ENCODE peak calls at places on chromosome 5, in five cellular contexts. One of them, this sample, is unnamed. For H3K9me3, the result is how much of the 10 kb centered on the place peaks cover.

GRCh38 chr5:76788362-76788761 is 30.5 kb upstream of the F2RL1 start:
- DNase-seq in fibroblast of lung: no peak
- DNase-seq in GM23248: no peak
- DNase-seq in keratinocyte: no peak
- DNase-seq in HCT116: no peak
- DNase-seq in this sample: no peak

GRCh38 chr5:67416133-67416937 is 219.7 kb upstream of the CD180 start:
- DNase-seq in fibroblast of lung: no peak
- DNase-seq in GM23248: no peak
- DNase-seq in keratinocyte: no peak
- DNase-seq in HCT116: no peak
- DNase-seq in this sample: no peak

GRCh38 chr5:151086905-151087360 is 6.1 kb upstream of the TNIP1 start:
- DNase-seq in GM23248: no peak
- DNase-seq in keratinocyte: no peak
- DNase-seq in fibroblast of lung: no peak
- DNase-seq in HCT116: no peak
- DNase-seq in this sample: no peak

GRCh38 chr5:89728750-89729149 is 680.8 kb downstream of the CETN3 start:
- DNase-seq in HCT116: no peak
- DNase-seq in GM23248: peak
- DNase-seq in keratinocyte: no peak
- DNase-seq in fibroblast of lung: peak
- DNase-seq in this sample: peak

GRCh38 chr5:95327211-95327610 is 42.3 kb upstream of the MCTP1 start:
- DNase-seq in fibroblast of lung: no peak
- DNase-seq in keratinocyte: no peak
- DNase-seq in GM23248: no peak
- DNase-seq in HCT116: no peak
- DNase-seq in this sample: no peak

GRCh38 chr5:65121880-65122436 is 353.2 kb downstream of the CWC27 start:
- DNase-seq in HCT116: no peak
- DNase-seq in GM23248: peak
- DNase-seq in fibroblast of lung: peak
- DNase-seq in keratinocyte: no peak
- DNase-seq in this sample: peak

GRCh38 chr5:171419663-171420428 is 399 bp downstream of the FGF18 start:
- DNase-seq in fibroblast of lung: peak
- DNase-seq in GM23248: peak
- DNase-seq in HCT116: no peak
- DNase-seq in keratinocyte: no peak
- DNase-seq in this sample: peak

GRCh38 chr5:74063346-74063745 is 437.4 kb downstream of the ARHGEF28 start:
- DNase-seq in keratinocyte: no peak
- DNase-seq in GM23248: no peak
- DNase-seq in HCT116: no peak
- DNase-seq in fibroblast of lung: no peak
- DNase-seq in this sample: no peak

GRCh38 chr5:55603947-55604346 is 69.2 kb upstream of the PLPP1 start:
- DNase-seq in keratinocyte: no peak
- DNase-seq in GM23248: peak
- DNase-seq in HCT116: no peak
- DNase-seq in fibroblast of lung: peak
- DNase-seq in this sample: no peak

GRCh38 chr5:96487859-96488258 is 54.8 kb upstream of the PCSK1 start:
- DNase-seq in GM23248: peak
- DNase-seq in keratinocyte: no peak
- DNase-seq in HCT116: no peak
- DNase-seq in fibroblast of lung: no peak
- DNase-seq in this sample: no peak

GRCh38 chr5:58080573-58080972 is 379.3 kb downstream of the PLK2 start:
- DNase-seq in GM23248: peak
- DNase-seq in HCT116: no peak
- DNase-seq in fibroblast of lung: peak
- DNase-seq in keratinocyte: no peak
- DNase-seq in this sample: no peak

DNA sequence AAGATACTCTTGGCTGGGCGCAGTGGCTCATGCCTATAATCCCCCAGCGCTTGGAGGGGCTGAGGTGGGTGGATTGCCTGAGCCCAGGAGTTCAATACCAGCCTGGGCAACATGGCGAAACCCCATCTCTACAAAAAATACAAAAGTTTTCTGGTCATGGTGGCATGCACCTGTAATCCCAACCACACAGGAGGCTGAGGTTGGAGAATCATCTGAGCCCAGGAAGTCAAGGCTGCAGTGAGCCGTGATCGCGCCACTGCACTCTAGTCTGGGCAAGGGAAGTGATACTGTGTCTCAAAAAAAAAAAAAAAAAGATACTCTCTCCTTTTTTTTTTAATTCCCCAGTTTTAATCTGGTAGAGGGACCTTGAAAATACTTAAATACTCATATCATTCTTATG is 15.0 kb downstream of the ANKRD33B start:
- DNase-seq in HCT116: no peak
- DNase-seq in fibroblast of lung: no peak
- DNase-seq in keratinocyte: no peak
- DNase-seq in GM23248: no peak
- DNase-seq in this sample: no peak
- H3K4me2 ChIP-seq in HCT116: no peak
- H3K4me2 ChIP-seq in fibroblast of lung: no peak
- H3K4me2 ChIP-seq in keratinocyte: no peak
- H3K4me2 ChIP-seq in GM23248: no peak
- H3K4me2 ChIP-seq in this sample: no peak

DNA sequence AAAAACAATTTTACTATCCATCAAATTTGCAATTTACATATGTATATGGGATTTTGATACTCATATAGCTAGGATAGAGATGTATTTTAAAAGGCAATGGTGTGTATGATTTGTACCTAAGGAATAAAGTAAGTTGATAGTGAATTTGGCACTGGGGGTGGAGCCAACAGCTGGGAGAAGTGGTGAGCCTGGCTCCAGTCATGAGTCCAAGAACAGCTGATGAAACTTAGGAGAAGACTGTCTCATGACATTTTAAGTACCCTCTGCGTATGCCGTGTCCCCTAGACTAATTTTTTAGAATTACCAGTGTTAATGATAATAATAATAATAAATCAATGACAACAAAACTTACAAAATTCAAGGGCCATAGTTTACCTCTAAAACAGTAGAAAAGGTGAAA is 181.4 kb downstream of the ADCY2 start:
- DNase-seq in keratinocyte: no peak
- DNase-seq in HCT116: no peak
- DNase-seq in fibroblast of lung: no peak
- DNase-seq in GM23248: no peak
- DNase-seq in this sample: no peak
- H3K27ac ChIP-seq in keratinocyte: no peak
- H3K27ac ChIP-seq in HCT116: no peak
- H3K27ac ChIP-seq in fibroblast of lung: no peak
- H3K27ac ChIP-seq in GM23248: no peak
- H3K27ac ChIP-seq in this sample: no peak

GRCh38 chr5:180274695-180275094 is 17.2 kb downstream of the MAPK9 start:
- DNase-seq in HCT116: no peak
- DNase-seq in keratinocyte: no peak
- DNase-seq in fibroblast of lung: no peak
- DNase-seq in GM23248: no peak
- DNase-seq in this sample: no peak
- H3K9me3 ChIP-seq in HCT116: under half
- H3K9me3 ChIP-seq in keratinocyte: under half
- H3K9me3 ChIP-seq in fibroblast of lung: under half
- H3K9me3 ChIP-seq in GM23248: under half
- H3K9me3 ChIP-seq in this sample: under half

DNA sequence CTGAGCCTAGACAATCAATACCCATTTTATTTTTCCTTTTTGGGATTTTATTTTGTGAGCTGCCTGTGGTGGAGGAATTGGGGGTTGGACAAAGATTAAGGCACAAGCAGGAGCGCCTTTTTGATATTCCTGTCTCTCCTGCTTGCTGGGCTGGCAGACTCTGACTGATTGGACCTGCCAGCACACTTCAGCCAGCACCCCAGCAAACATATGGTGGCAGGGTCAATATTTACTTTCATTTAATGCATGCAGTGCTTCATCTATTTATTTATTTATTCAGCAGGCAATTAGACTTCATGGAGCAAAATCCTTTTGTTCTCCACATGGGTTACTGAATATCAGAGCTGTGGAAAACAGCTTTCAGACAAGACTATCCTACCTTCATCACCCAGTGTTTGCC is 48.4 kb upstream of the EPB41L4A start:
- DNase-seq in keratinocyte: no peak
- DNase-seq in HCT116: no peak
- DNase-seq in fibroblast of lung: no peak
- DNase-seq in GM23248: no peak
- DNase-seq in this sample: no peak
- H3K4me2 ChIP-seq in keratinocyte: no peak
- H3K4me2 ChIP-seq in HCT116: no peak
- H3K4me2 ChIP-seq in fibroblast of lung: no peak
- H3K4me2 ChIP-seq in GM23248: no peak
- H3K4me2 ChIP-seq in this sample: no peak

GRCh38 chr5:5979761-5980570 is 398.4 kb downstream of the MED10 start:
- DNase-seq in keratinocyte: no peak
- DNase-seq in HCT116: no peak
- DNase-seq in GM23248: no peak
- DNase-seq in fibroblast of lung: no peak
- DNase-seq in this sample: no peak

GRCh38 chr5:5985332-5985731 is 393.0 kb downstream of the MED10 start:
- DNase-seq in keratinocyte: no peak
- DNase-seq in HCT116: no peak
- DNase-seq in GM23248: no peak
- DNase-seq in fibroblast of lung: no peak
- DNase-seq in this sample: no peak

GRCh38 chr5:5981562-5981961 is 396.8 kb downstream of the MED10 start:
- DNase-seq in keratinocyte: no peak
- DNase-seq in fibroblast of lung: no peak
- DNase-seq in HCT116: no peak
- DNase-seq in GM23248: no peak
- DNase-seq in this sample: no peak

GRCh38 chr5:5980601-5981000 is 397.7 kb downstream of the MED10 start:
- DNase-seq in GM23248: no peak
- DNase-seq in HCT116: no peak
- DNase-seq in keratinocyte: no peak
- DNase-seq in fibroblast of lung: no peak
- DNase-seq in this sample: no peak

DNA sequence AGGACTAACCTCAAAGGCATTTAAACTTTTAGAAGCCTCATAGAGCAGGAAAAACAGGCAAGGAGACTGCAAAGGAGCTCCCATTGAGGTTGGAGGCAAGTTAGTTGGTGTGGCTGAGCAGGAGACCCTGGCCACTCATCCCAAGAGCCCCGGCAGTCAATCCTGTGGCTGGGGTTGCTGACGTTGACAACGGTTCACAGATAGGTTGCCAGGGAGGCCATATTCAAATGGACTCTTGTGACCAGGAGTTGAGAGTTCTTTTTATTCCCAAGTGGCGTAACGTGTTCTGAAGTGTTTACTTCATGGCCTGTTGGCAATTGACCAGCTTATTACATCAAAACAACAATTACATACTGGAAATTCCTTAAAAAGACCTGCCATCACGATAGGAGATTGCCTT is 395.1 kb downstream of the MED10 start:
- DNase-seq in keratinocyte: no peak
- DNase-seq in GM23248: no peak
- DNase-seq in fibroblast of lung: no peak
- DNase-seq in HCT116: no peak
- DNase-seq in this sample: no peak
- H3K27ac ChIP-seq in keratinocyte: no peak
- H3K27ac ChIP-seq in GM23248: no peak
- H3K27ac ChIP-seq in fibroblast of lung: no peak
- H3K27ac ChIP-seq in HCT116: no peak
- H3K27ac ChIP-seq in this sample: no peak

GRCh38 chr5:113524927-113525326 is 11.4 kb downstream of the YTHDC2 start:
- DNase-seq in keratinocyte: no peak
- DNase-seq in GM23248: peak
- DNase-seq in HCT116: no peak
- DNase-seq in fibroblast of lung: no peak
- DNase-seq in this sample: no peak
- H3K9me3 ChIP-seq in keratinocyte: under half
- H3K9me3 ChIP-seq in GM23248: under half
- H3K9me3 ChIP-seq in HCT116: under half
- H3K9me3 ChIP-seq in fibroblast of lung: under half
- H3K9me3 ChIP-seq in this sample: under half